ENCODE peak calls at places on chromosomes 11 and 22, in seven cellular contexts. Q is brain microvascular endothelial cell; V is lower lobe of right lung; H is IMR-90; P is A549; N is caudate nucleus; L is CD4-positive, alpha-beta T cell. D is an unnamed sample.

GRCh38 chr11:78074756-78075155 is 4.9 kb downstream of the NDUFC2 start:
- DNase-seq in Q (no peak), V (no peak), N (no peak), P (no peak), L (no peak), H (no peak), D (no peak)

GRCh38 chr22:47194476-47195155 is 432.2 kb downstream of the TBC1D22A start:
- DNase-seq in N (no peak), H (no peak), V (peak; percentile 10), L (no peak), Q (no peak), P (no peak), D (no peak)

GRCh38 chr11:12439615-12440014 is 62.2 kb downstream of the PARVA start:
- DNase-seq in L (no peak), V (no peak), P (no peak), Q (no peak), H (no peak), N (no peak), D (no peak)

GRCh38 chr11:103326070-103326794 is 217.0 kb downstream of the DYNC2H1 start:
- DNase-seq in V (no peak), H (peak; percentile 78), N (no peak), Q (peak; percentile 90), P (peak; percentile 63), L (no peak), D (peak; percentile 38)

GRCh38 chr11:6319879-6320410 is 356 bp downstream of the CAVIN3 start:
- DNase-seq in V (peak; percentile 95), N (no peak), Q (peak; percentile 91), L (no peak), P (peak; percentile 82), H (peak; percentile 91), D (no peak)

GRCh38 chr11:95937358-95937757 is 13.5 kb upstream of the MTMR2 start:
- DNase-seq in N (no peak), P (no peak), Q (no peak), H (no peak), L (no peak), V (no peak), D (no peak)

GRCh38 chr11:34351687-34352469 is 5.9 kb downstream of the ABTB2 start:
- DNase-seq in P (no peak), L (no peak), V (no peak), H (no peak), N (no peak), Q (no peak), D (no peak)

GRCh38 chr11:123145220-123145619 is 49.8 kb downstream of the CLMP start:
- DNase-seq in N (no peak), L (no peak), P (peak; percentile 94), V (no peak), H (peak; percentile 87), Q (peak; percentile 57), D (no peak)

GRCh38 chr11:57081356-57081755 is 92.6 kb downstream of the OR5AK2 start:
- DNase-seq in Q (no peak), N (no peak), H (no peak), P (no peak), L (no peak), V (no peak), D (no peak)

GRCh38 chr22:43239102-43239875 is 52.4 kb upstream of the TTLL12 start:
- DNase-seq in Q (no peak), H (no peak), N (no peak), V (no peak), L (no peak), P (no peak), D (no peak)

GRCh38 chr11:126840975-126841374 is 159.6 kb downstream of the KIRREL3 start:
- DNase-seq in H (no peak), L (no peak), V (no peak), N (no peak), Q (no peak), P (no peak), D (no peak)

GRCh38 chr11:65530157-65530496 is 5.2 kb downstream of the SCYL1 start:
- DNase-seq in Q (no peak), P (peak; percentile 58), N (no peak), V (no peak), H (no peak), L (peak; percentile 38), D (no peak)

GRCh38 chr11:47335733-47336132 is 16.8 kb downstream of the MYBPC3 start:
- DNase-seq in N (no peak), P (no peak), V (no peak), Q (no peak), H (no peak), L (no peak), D (no peak)

GRCh38 chr11:47603295-47603694 is 9.1 kb upstream of the C1QTNF4 start:
- DNase-seq in H (peak; percentile 37), P (no peak), N (no peak), Q (no peak), L (no peak), V (no peak), D (no peak)

GRCh38 chr11:63543711-63544110 is 7.1 kb downstream of the PLAAT4 start:
- DNase-seq in L (no peak), Q (no peak), N (no peak), P (no peak), V (no peak), H (no peak), D (no peak)

DNA sequence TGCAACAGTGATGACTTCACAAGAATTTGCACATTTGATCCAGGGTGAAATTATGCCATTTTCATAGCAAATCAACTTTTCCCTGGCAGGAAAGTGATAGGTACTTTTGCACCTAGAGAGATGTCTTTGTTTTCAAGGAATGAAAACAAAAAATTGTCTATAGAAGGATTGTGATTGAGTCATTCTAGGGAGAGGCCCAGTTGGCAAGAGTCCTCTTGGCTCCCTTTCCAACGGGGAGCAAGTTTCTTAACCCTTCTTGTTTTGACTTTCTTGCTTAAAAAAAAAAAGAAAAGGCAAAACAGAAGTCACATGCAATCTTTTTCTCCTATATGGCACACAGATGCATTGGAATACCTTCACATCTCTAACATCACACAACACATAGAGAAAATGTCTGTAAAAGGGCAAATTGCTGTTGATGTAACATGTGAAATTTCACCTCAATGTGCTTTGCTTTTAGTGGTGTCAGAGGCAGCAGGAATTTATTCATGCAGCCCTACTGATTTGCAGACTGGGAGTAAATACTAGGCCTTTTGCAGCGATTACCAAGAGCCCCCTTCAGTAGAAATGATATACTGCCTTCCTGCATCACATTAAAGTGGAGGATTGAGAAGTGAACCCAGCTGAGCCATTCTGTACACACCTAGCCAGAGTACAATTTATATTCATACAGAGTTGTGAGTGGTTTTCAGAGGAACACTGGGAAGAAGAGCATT is 290.7 kb upstream of the MPPED2 start:
- DNase-seq in N (no peak), H (no peak), Q (no peak), L (no peak), P (no peak), V (no peak), D (no peak)
- H3K27ac ChIP-seq in N (no peak overlapping the region), H (no peak overlapping the region), Q (no peak overlapping the region), L (no peak overlapping the region), P (no peak overlapping the region), V (no peak overlapping the region), D (no peak overlapping the region)

DNA sequence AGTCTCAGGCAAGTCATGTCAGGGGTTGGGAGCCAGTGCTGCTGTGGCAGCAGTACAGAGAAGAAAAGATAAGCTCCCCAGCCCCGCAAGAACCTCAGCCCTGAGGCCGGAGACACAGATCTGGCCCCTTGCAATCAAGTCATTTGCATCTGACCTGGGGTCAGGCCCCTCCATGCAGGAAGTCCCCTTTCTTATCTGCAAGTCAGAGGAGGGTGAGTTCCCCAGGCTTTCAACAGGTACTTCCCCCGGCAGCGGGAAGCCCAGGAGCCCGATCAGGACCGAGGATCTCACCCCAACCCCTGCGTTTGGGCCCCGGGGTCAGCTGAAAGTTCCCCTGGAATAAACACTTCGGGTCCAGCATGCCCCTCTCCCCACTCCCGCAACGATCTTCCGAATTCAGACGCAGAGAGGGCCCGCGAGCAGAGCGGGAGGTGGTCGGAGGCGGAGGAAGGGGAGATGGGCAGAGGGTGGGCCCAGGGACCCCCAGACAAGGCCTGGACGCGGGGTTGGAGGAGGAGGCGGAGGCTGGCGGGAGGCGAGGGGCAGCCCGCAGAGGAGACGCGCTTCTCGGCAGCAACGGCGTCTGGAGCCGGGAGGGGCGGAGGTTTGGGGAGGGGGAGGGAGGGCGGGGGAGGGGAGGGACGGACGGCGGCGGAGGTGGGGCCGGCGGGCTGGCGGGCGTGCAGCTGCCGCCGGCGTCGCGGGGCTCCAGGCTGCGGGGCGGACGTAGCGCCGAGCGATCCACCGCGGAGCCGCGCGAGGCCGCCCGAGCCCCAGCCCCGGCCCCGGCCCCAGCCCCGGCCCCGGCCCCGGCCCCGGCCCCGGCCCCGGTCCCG is at the start of gene TSPAN18:
- DNase-seq in V (no peak), L (peak; percentile 18), Q (no peak), H (no peak), P (no peak), N (no peak), D (peak; percentile 33)
- H3K27ac ChIP-seq in V (peak within 1 kb of the TSS; percentile 68), L (peak within 1 kb of the TSS; percentile 61), Q (no peak within 1 kb of the TSS), H (no peak within 1 kb of the TSS), P (peak within 1 kb of the TSS; percentile 86), N (no peak within 1 kb of the TSS), D (peak within 1 kb of the TSS; percentile 66)

GRCh38 chr11:1059759-1060158 is 14.9 kb upstream of the MUC2 start:
- DNase-seq in L (no peak), Q (no peak), P (no peak), V (no peak), N (no peak), H (no peak), D (no peak)
- H3K27ac ChIP-seq in L (no peak overlapping the region), Q (no peak overlapping the region), P (peak overlapping the region; percentile 82), V (no peak overlapping the region), N (no peak overlapping the region), H (no peak overlapping the region), D (no peak overlapping the region)

GRCh38 chr22:41810022-41810421 is 9.5 kb downstream of the CCDC134 start:
- DNase-seq in P (no peak), V (no peak), N (no peak), L (no peak), H (no peak), Q (no peak), D (no peak)

GRCh38 chr22:41801886-41802285 is 1.4 kb downstream of the CCDC134 start:
- DNase-seq in P (no peak), N (no peak), V (no peak), H (no peak), Q (no peak), L (no peak), D (no peak)

GRCh38 chr22:41801147-41801819 is 804 bp downstream of the CCDC134 start:
- DNase-seq in N (no peak), Q (no peak), P (no peak), L (no peak), V (no peak), H (no peak), D (no peak)

GRCh38 chr22:41808400-41808799 is 7.9 kb downstream of the CCDC134 start:
- DNase-seq in L (no peak), H (no peak), P (no peak), V (no peak), N (no peak), Q (no peak), D (no peak)

DNA sequence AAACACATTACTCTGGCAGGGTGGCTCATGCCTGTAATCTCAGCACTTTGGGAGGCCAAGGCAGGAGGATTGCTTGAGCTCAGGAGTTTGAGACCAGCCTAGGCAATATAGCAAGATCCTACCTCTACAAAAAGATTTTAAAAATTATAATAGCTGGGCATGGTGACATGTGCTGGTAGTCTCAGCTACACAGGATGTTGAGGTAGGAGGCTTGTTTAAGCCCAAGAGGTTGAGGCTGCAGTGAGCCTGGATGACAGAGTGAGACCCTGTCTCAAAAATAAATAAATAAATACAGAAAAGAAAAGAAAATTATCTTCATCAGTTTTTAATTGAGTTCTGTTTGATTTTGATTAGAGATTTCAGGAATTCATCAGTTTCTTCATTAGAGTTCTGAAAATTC is 5.2 kb downstream of the CCDC134 start:
- DNase-seq in N (no peak), Q (no peak), H (no peak), V (no peak), P (no peak), L (no peak), D (no peak)
- H3K27ac ChIP-seq in N (no peak overlapping the region), Q (no peak overlapping the region), H (no peak overlapping the region), V (no peak overlapping the region), P (no peak overlapping the region), L (no peak overlapping the region), D (no peak overlapping the region)